ENCODE peak calls at places on chromosome 11, in seven cellular contexts. E is lower leg skin, V is AG10803, D is neural progenitor cell, X is BE2C, B is astrocyte of the spinal cord, J is Caco-2. U is an unnamed sample.

GRCh38 chr11:13955971-13956421 is 6.5 kb upstream of the SPON1 start:
- DNase-seq in E (peak), V (peak), D (peak), X (peak), B (peak), J (peak), U (peak)

GRCh38 chr11:61815790-61816735 is 740 bp downstream of the FADS1 start:
- DNase-seq in E (peak), V (peak), D (peak), X (peak), B (peak), J (peak), U (peak)

GRCh38 chr11:70610561-70610960 is 212.2 kb downstream of the CTTN start:
- DNase-seq in E (no peak), V (peak), D (no peak), X (peak), B (peak), J (no peak), U (peak)

GRCh38 chr11:77147668-77148321 is 19.7 kb downstream of the MYO7A start:
- DNase-seq in E (no peak), V (no peak), D (peak), X (no peak), B (peak), J (no peak), U (peak)

GRCh38 chr11:15629690-15630321 is 515.1 kb downstream of the INSC start:
- DNase-seq in E (no peak), V (no peak), D (peak), X (no peak), B (no peak), J (peak), U (peak)

GRCh38 chr11:42764936-42765335 is 546.9 kb upstream of the API5 start:
- DNase-seq in E (no peak), V (no peak), D (no peak), X (no peak), B (no peak), J (no peak), U (no peak)

GRCh38 chr11:65426839-65427690 is 4.5 kb downstream of the NEAT1 start:
- DNase-seq in E (no peak), V (peak), D (no peak), X (no peak), B (peak), J (no peak), U (peak)

GRCh38 chr11:78350101-78350645 is 67.4 kb downstream of the GAB2 start:
- DNase-seq in E (no peak), V (peak), D (peak), X (no peak), B (peak), J (peak), U (peak)

GRCh38 chr11:102850973-102851745 is 7.8 kb upstream of the MMP3 start:
- DNase-seq in E (no peak), V (peak), D (no peak), X (no peak), B (peak), J (no peak), U (no peak)

GRCh38 chr11:70070736-70071135 is 7.4 kb upstream of the ANO1 start:
- DNase-seq in E (no peak), V (no peak), D (no peak), X (no peak), B (no peak), J (no peak), U (no peak)

GRCh38 chr11:94938399-94939055 is 34.8 kb downstream of the CWC15 start:
- DNase-seq in E (peak), V (peak), D (no peak), X (no peak), B (peak), J (no peak), U (no peak)

GRCh38 chr11:76153609-76153949 is 52.7 kb downstream of the WNT11 start:
- DNase-seq in E (no peak), V (peak), D (no peak), X (no peak), B (no peak), J (peak), U (no peak)

GRCh38 chr11:119000906-119001305 is 3.0 kb downstream of the CENATAC start:
- DNase-seq in E (no peak), V (peak), D (no peak), X (no peak), B (no peak), J (no peak), U (no peak)

GRCh38 chr11:2693271-2693833 is 6.4 kb downstream of the KCNQ1OT1 start:
- DNase-seq in E (no peak), V (no peak), D (peak), X (no peak), B (no peak), J (no peak), U (no peak)

GRCh38 chr11:117097567-117098268 is 510 bp downstream of the SIK3 start:
- DNase-seq in E (peak), V (peak), D (peak), X (peak), B (no peak), J (peak), U (peak)

GRCh38 chr11:100777736-100778135 is 90.6 kb downstream of the ARHGAP42 start:
- DNase-seq in E (no peak), V (no peak), D (no peak), X (no peak), B (no peak), J (peak), U (no peak)

DNA sequence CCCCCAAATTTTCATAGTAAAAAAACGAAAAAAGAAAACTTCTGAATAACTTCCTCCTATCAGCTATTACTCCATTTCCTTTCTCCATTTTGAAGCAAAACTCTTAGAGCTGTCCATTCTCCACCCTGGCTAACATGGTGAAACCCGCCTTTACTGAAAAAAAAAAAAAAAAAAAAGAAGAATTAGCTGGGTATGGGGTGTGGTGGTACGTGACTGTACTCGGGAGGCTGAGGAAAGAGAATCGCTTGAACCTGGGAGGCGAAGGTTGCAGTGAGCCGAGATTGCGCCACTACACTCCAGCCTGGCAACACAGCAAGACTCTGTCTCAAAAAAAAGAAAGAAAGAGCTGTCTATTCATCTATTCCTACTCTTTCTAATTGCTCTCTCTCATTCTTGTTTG is 11.3 kb upstream of the NXF1 start:
- DNase-seq in E (no peak), V (no peak), D (no peak), X (no peak), B (no peak), J (no peak), U (no peak)
- H3K4me3 ChIP-seq in E (no peak), V (no peak), D (no peak), X (no peak), B (no peak), J (no peak), U (no peak)

GRCh38 chr11:82229346-82229745 is 504.3 kb downstream of the FAM181B start:
- DNase-seq in E (no peak), V (peak), D (peak), X (no peak), B (peak), J (peak), U (peak)
- TF ChIP-seq CTCF in E (no peak), V (peak), D (peak), X (peak), B (peak), J (peak), U (peak)

GRCh38 chr11:87719311-87720073 is 455.8 kb downstream of the RAB38 start:
- DNase-seq in E (no peak), V (peak), D (no peak), X (no peak), B (peak), J (no peak), U (no peak)
- H3K4me3 ChIP-seq in E (no peak), V (no peak), D (no peak), X (no peak), B (no peak), J (no peak), U (no peak)

DNA sequence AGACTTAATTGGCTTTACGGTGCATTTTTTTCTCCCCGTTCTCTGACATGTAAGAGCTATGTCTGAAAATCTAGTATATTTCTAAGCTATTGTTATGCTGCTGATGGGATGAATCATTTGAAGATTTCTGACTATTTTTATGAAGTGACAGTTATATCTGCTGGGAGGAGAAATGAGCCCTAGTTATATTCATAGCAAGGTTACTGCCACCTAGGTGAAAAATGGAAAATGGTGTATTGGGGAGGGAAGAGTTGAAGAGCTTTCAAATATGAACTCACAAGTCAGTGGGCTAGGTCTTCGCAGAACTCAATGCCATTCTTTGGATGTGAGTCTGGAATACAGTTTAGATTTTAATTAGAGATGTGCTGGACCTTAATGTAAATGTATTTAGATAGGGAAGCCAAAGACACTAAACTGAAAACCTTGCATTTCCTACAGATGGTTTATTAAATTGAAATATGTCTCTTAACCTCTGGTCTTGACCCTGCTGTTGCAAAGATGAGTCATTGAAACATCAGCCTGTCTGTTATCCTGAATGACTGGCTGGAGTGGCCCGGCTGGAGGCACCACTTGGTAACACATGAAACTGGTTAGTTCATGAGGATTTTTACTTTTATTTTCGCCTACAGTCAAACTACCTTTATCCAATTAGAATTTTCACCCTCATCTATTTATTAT is 293.7 kb downstream of the DDX10 start:
- DNase-seq in E (no peak), V (peak), D (no peak), X (peak), B (peak), J (no peak), U (peak)
- TF ChIP-seq CTCF in E (no peak), V (no peak), D (no peak), X (peak), B (no peak), J (no peak), U (no peak)

GRCh38 chr11:47258317-47258902 is 614 bp downstream of the NR1H3 start:
- DNase-seq in E (no peak), V (no peak), D (no peak), X (no peak), B (no peak), J (no peak), U (no peak)
- H3K4me3 ChIP-seq in E (no peak), V (peak), D (peak), X (no peak), B (peak), J (peak), U (no peak)

U was measured in hepatocyte.